ENCODE peak calls at places on chromosomes 7 and 10, in seven cellular contexts. Y is HCT116, P is GM12878, N is K562, E is HepG2, A is H1, B is SK-N-SH. T is an unnamed sample. For H3K27me3, the result is how much of the 10 kb centered on the place peaks cover.

GRCh38 chr7:83149466-83149865 is 13.2 kb downstream of the PCLO start:
- DNase-seq in Y (no peak), P (no peak), N (no peak), E (no peak), A (no peak), B (no peak), T (no peak)

GRCh38 chr10:23657677-23658076 is 218.8 kb downstream of the OTUD1 start:
- DNase-seq in Y (no peak), P (no peak), N (no peak), E (no peak), A (no peak), B (no peak), T (no peak)

GRCh38 chr7:54546081-54546985 is 4.2 kb downstream of the VSTM2A start:
- DNase-seq in Y (no peak), P (no peak), N (peak), E (peak), A (peak), B (peak), T (no peak)

GRCh38 chr7:35037526-35038339 is 448 bp upstream of the DPY19L1 start:
- DNase-seq in Y (peak), P (no peak), N (peak), E (peak), A (peak), B (peak), T (no peak)

GRCh38 chr10:42475168-42476098 is 162.9 kb downstream of the ZNF33B start:
- DNase-seq in Y (peak), P (no peak), N (peak), E (peak), A (no peak), B (peak), T (peak)

GRCh38 chr10:44300666-44301649 is 83.9 kb downstream of the CXCL12 start:
- DNase-seq in Y (peak), P (peak), N (no peak), E (no peak), A (no peak), B (peak), T (no peak)

GRCh38 chr7:131424219-131424822 is 96.6 kb downstream of the MKLN1 start:
- DNase-seq in Y (peak), P (peak), N (peak), E (peak), A (no peak), B (peak), T (peak)

GRCh38 chr7:155580367-155580766 is 34.0 kb upstream of the CNPY1 start:
- DNase-seq in Y (no peak), P (no peak), N (no peak), E (no peak), A (no peak), B (no peak), T (no peak)

GRCh38 chr7:158672975-158673374 is 31.6 kb downstream of the NCAPG2 start:
- DNase-seq in Y (no peak), P (no peak), N (no peak), E (no peak), A (no peak), B (no peak), T (no peak)

GRCh38 chr7:33933611-33934281 is 28.4 kb downstream of the BMPER start:
- DNase-seq in Y (no peak), P (no peak), N (no peak), E (no peak), A (no peak), B (peak), T (peak)

GRCh38 chr7:30881448-30881847 is 30.2 kb upstream of the AQP1 start:
- DNase-seq in Y (no peak), P (no peak), N (no peak), E (no peak), A (no peak), B (no peak), T (no peak)

GRCh38 chr10:89007129-89007893 is 16.7 kb downstream of the FAS start:
- DNase-seq in Y (no peak), P (no peak), N (no peak), E (no peak), A (no peak), B (no peak), T (no peak)

GRCh38 chr7:150446288-150446938 is 4.0 kb upstream of the GIMAP8 start:
- DNase-seq in Y (no peak), P (no peak), N (no peak), E (no peak), A (no peak), B (no peak), T (no peak)
- TF ChIP-seq SIN3A in Y (no peak), P (no peak), N (no peak), E (no peak), A (no peak), B (no peak), T (no peak)

DNA sequence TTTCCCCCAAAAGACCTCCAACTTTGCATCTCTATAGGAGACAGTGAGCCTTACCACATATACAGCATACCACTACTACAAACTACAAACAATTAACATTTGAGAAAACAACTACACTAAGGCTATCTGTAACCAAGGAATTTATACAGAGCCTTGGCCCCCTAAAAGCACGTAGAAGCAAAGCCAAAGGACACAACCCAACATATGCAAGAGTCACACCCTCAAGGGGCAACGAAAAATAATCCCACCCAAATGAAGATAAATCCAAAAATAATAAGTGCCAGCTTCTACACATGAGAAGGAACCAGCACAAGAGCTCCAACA is 149.5 kb downstream of the ZEB1 start:
- DNase-seq in Y (no peak), P (no peak), N (no peak), E (no peak), A (no peak), B (no peak), T (no peak)
- TF ChIP-seq CTCF in Y (no peak), P (no peak), N (no peak), E (no peak), A (no peak), B (no peak), T (peak)

DNA sequence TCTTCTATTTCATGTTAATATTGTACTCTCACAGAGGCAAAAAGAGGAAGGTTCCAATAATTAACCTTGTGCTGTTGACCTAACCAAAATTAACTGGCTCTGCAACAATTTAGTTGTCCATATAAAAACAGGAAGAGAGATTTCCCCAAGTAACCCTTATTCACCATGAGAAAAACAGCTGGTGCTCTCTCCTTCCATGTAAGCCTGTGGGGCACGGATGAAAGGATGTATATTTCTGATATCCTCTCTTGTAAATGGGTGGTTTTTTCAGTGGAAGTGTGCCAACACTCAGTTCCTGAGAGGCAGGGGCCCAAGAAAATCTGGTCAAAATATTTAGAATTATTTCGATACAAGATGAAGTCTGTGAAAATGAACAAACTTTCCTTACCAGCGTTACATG is 358.1 kb downstream of the CRPPA start:
- DNase-seq in Y (no peak), P (no peak), N (no peak), E (no peak), A (no peak), B (no peak), T (no peak)
- H3K27me3 ChIP-seq in Y (under half), P (under half), N (under half), E (under half), A (under half), B (under half), T (under half)

GRCh38 chr10:102302611-102303010 is 57.3 kb downstream of the GBF1 start:
- DNase-seq in Y (no peak), P (no peak), N (no peak), E (no peak), A (no peak), B (no peak), T (no peak)

GRCh38 chr10:102298899-102299298 is 53.6 kb downstream of the GBF1 start:
- DNase-seq in Y (no peak), P (no peak), N (no peak), E (no peak), A (no peak), B (no peak), T (no peak)

GRCh38 chr10:102297132-102297531 is 51.8 kb downstream of the GBF1 start:
- DNase-seq in Y (no peak), P (no peak), N (no peak), E (no peak), A (no peak), B (no peak), T (no peak)

GRCh38 chr10:102300289-102300843 is 55.0 kb downstream of the GBF1 start:
- DNase-seq in Y (no peak), P (no peak), N (no peak), E (peak), A (no peak), B (no peak), T (no peak)

DNA sequence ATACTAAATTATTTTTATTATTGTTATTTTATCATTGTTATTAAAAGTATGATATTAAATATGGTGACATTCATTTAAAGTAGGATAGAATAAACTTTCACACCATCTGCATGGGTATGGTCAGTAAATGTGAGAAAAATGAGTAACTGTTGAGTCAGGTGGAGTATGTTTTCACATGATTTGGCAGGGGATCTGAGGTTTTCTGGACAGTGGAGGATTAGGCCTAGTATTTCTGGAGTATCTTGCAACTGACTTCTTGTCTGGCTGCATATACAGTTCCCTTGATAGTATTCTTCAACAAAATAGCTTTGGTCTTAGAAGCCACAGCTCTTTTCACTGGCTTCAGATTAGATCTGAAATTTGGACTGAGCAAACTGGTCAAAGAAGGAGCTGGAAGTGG is 54.5 kb downstream of the GBF1 start:
- DNase-seq in Y (no peak), P (no peak), N (no peak), E (no peak), A (no peak), B (no peak), T (no peak)
- TF ChIP-seq SIN3A in Y (no peak), P (no peak), N (no peak), E (no peak), A (no peak), B (no peak), T (no peak)

GRCh38 chr10:86699125-86699524 is 30.8 kb downstream of the LDB3 start:
- DNase-seq in Y (no peak), P (no peak), N (no peak), E (no peak), A (no peak), B (no peak), T (no peak)

GRCh38 chr10:86699991-86700840 is 31.9 kb downstream of the LDB3 start:
- DNase-seq in Y (no peak), P (no peak), N (no peak), E (no peak), A (no peak), B (no peak), T (no peak)

GRCh38 chr10:86699541-86699940 is 31.2 kb downstream of the LDB3 start:
- DNase-seq in Y (no peak), P (no peak), N (no peak), E (no peak), A (no peak), B (no peak), T (no peak)

GRCh38 chr10:86700851-86701617 is 32.7 kb downstream of the LDB3 start:
- DNase-seq in Y (no peak), P (no peak), N (no peak), E (no peak), A (no peak), B (no peak), T (no peak)

DNA sequence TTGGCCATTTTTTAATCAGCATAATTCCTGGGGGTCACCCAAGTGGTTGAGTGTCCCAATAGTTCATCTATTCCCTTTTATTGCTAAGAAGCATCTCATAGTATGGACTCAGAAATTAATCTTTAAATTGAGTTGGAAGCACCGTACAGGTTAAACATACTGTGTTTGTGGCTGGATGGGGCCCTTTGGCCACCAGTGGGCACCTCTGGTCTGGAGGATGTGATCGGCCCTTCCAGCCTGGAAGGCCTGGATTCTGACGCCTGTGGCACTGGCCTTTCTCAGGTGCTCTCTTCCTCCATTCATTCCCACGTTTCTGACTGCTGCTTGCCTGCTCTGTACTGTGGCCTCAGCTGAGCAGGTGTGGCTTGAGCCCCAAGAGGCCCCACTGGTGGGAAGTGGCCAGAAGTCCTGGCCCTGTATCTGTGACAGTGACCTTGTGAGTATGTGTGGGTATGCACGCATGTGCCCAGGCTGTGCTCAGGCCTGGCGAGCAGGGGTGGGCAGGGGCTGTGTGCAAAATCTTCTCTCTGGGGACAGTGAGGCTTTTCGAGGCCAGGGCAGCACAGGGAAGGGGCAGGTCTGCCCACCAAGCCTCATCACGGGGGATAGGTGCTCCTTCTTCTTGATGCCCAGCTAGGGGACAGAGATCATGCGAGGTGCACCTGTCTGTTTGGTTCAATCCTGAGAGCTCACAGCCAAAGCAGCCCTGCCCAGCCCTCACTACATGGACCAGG is 30.1 kb downstream of the LDB3 start:
- DNase-seq in Y (no peak), P (no peak), N (no peak), E (peak), A (no peak), B (no peak), T (no peak)
- TF ChIP-seq CTCF in Y (no peak), P (no peak), N (peak), E (peak), A (peak), B (no peak), T (peak)

GRCh38 chr10:81093056-81093455 is 555.4 kb downstream of the SH2D4B start:
- DNase-seq in Y (no peak), P (no peak), N (no peak), E (no peak), A (no peak), B (no peak), T (no peak)
- H3K27me3 ChIP-seq in Y (under half), P (under half), N (under half), E (under half), A (under half), B (under half), T (under half)

DNA sequence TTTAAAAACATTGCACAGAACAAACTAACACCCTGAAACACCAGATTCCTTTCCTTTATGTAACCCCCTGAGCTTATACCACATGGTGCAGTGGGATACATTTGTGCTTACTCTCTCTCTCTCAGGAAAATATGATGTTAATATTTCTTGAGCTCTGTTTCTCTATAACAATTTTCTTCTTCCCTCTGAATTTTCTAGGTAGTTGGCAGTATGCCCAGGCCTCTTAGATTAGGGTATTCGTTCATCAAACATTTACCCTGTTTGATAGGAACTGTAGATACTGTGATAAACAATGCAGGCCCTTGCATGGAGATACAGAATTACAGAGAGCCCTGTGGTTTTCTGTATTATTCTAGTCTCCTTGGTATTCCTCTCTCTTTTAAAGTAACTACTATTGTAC is 567.8 kb downstream of the IPMK start:
- DNase-seq in Y (no peak), P (no peak), N (no peak), E (no peak), A (no peak), B (peak), T (no peak)
- TF ChIP-seq SIN3A in Y (no peak), P (no peak), N (no peak), E (no peak), A (no peak), B (no peak), T (no peak)

DNA sequence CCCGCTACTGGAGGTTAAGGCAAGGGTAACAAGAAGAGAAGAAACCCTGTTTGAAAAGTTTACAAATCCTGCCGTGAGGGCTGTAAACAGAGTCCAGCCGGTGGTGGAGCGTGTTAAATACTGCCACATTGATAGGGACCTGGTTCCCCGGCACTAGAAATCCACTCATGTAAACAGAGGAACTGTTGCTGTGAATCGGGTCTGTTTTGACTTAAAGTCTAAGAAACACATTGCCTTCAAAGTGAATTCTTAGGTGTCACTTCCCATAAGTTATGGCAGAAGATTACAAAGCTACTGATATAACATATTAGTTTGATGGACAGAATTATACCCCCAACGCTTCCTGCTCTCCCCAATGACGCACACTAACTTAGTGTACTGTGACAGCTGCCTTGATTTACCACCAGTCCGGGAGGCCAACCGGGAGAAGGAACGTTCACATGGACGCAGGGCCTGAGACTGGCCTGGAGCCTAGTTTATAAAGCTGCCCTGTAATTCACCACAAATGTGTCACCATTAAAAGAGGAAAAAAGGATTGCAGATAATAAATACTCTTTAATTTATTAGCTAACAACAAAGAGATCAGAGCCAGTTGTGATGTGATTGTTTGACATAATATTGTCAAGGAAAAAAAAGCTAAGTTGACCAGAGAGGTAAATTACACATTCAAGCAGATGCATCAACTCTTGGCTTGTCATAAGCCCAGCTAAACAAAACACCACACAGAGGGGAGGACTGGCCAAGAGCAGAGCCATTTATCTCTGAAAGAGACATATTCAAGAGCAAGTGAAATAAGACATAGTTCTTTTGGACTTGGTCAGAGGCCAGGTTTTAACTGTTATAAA is 820.6 kb downstream of the LRMDA start:
- DNase-seq in Y (no peak), P (no peak), N (no peak), E (no peak), A (no peak), B (no peak), T (no peak)
- TF ChIP-seq CTCF in Y (no peak), P (no peak), N (no peak), E (no peak), A (no peak), B (no peak), T (no peak)

GRCh38 chr10:33880291-33880690 is 545.8 kb upstream of the NRP1 start:
- DNase-seq in Y (no peak), P (no peak), N (no peak), E (no peak), A (no peak), B (no peak), T (no peak)
- H3K27me3 ChIP-seq in Y (under half), P (under half), N (under half), E (under half), A (under half), B (under half), T (under half)

GRCh38 chr7:29572543-29572942 is 8.9 kb downstream of the PRR15 start:
- DNase-seq in Y (no peak), P (no peak), N (no peak), E (no peak), A (no peak), B (no peak), T (no peak)

GRCh38 chr7:29573594-29573993 is 10.0 kb downstream of the PRR15 start:
- DNase-seq in Y (no peak), P (no peak), N (no peak), E (no peak), A (no peak), B (no peak), T (no peak)

GRCh38 chr7:29569648-29570047 is 6.0 kb downstream of the PRR15 start:
- DNase-seq in Y (no peak), P (no peak), N (no peak), E (peak), A (no peak), B (no peak), T (no peak)

DNA sequence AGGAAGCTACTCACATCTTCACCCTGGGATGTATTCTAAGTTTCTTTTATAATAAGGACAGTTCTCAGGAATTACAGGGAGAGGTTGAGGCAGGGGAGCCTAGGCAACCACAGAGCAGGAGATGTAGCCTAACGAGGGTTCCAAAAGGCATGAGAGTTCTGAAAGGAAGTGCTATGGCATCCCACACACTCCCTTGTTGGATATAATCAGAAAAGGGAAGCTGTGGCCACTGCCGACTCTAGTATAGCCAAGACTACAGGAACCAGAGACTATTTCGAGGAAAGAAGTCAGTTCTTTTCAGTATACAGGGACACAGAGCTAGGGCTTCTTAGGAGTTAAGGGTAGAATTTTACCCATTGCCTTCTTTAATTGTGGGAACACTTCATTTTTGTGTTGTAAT is 11.0 kb downstream of the PRR15 start:
- DNase-seq in Y (no peak), P (no peak), N (no peak), E (no peak), A (no peak), B (no peak), T (no peak)
- TF ChIP-seq SIN3A in Y (no peak), P (no peak), N (no peak), E (no peak), A (no peak), B (no peak), T (no peak)

T was measured in Panc1.